ENCODE peak calls at places on chromosomes 1 and 21, in six cellular contexts. L is activated CD4-positive, alpha-beta T cell treated with anti-CD3 and anti-CD28 coated beads for 1 hour; M is left ventricle myocardium inferior; T is activated T-cell treated with anti-CD3 and anti-CD28 coated beads for 4 hours; A is BJ; Z is WTC11. C is an unnamed sample.

GRCh38 chr1:205988585-205988995 is 14.6 kb downstream of the RAB7B start:
- DNase-seq in L (no peak), M (no peak), T (no peak), A (no peak), Z (no peak), C (no peak)

GRCh38 chr1:204475651-204476432 is 18.8 kb downstream of the PIK3C2B start:
- DNase-seq in L (no peak), M (no peak), T (no peak), A (no peak), Z (no peak), C (no peak)

GRCh38 chr21:36135391-36136094 is 664 bp downstream of the CBR3 start:
- DNase-seq in L (peak), M (peak), T (peak), A (peak), Z (peak), C (peak)

GRCh38 chr21:31887596-31887920 is 14.7 kb downstream of the HUNK start:
- DNase-seq in L (no peak), M (peak), T (no peak), A (no peak), Z (no peak), C (no peak)

GRCh38 chr1:184860985-184861754 is 106.5 kb upstream of the EDEM3 start:
- DNase-seq in L (no peak), M (no peak), T (no peak), A (no peak), Z (no peak), C (no peak)

GRCh38 chr1:80656628-80657019 is 1144.1 kb upstream of the ADGRL2 start:
- DNase-seq in L (no peak), M (no peak), T (no peak), A (no peak), Z (no peak), C (no peak)

GRCh38 chr1:114216431-114217173 is 62.9 kb upstream of the SYT6 start:
- DNase-seq in L (no peak), M (no peak), T (no peak), A (no peak), Z (no peak), C (no peak)

GRCh38 chr1:35737111-35737510 is 18.4 kb upstream of the C1orf216 start:
- DNase-seq in L (no peak), M (no peak), T (no peak), A (no peak), Z (no peak), C (no peak)

GRCh38 chr21:44552681-44553080 is 1.4 kb upstream of the KRTAP10-2 start:
- DNase-seq in L (no peak), M (no peak), T (no peak), A (no peak), Z (no peak), C (no peak)

GRCh38 chr1:181469829-181470228 is 13.5 kb upstream of the CACNA1E start:
- DNase-seq in L (no peak), M (no peak), T (no peak), A (peak), Z (no peak), C (no peak)

GRCh38 chr21:38769253-38769780 is 36.4 kb upstream of the ETS2 start:
- DNase-seq in L (no peak), M (no peak), T (no peak), A (no peak), Z (no peak), C (peak)

GRCh38 chr1:206579747-206580437 is 32.4 kb downstream of the EIF2D start:
- DNase-seq in L (peak), M (peak), T (peak), A (no peak), Z (no peak), C (no peak)

GRCh38 chr1:79353224-79353623 is 346.7 kb upstream of the ADGRL4 start:
- DNase-seq in L (no peak), M (no peak), T (no peak), A (no peak), Z (no peak), C (peak)

GRCh38 chr1:231226161-231226560 is 14.9 kb upstream of the GNPAT start:
- DNase-seq in L (no peak), M (no peak), T (no peak), A (no peak), Z (no peak), C (no peak)

GRCh38 chr1:58928514-58928913 is 144.7 kb upstream of the JUN start:
- DNase-seq in L (no peak), M (no peak), T (no peak), A (no peak), Z (no peak), C (no peak)

GRCh38 chr1:177825276-177825903 is 144.5 kb downstream of the SEC16B start:
- DNase-seq in L (no peak), M (no peak), T (no peak), A (no peak), Z (no peak), C (no peak)

GRCh38 chr1:203175237-203176181 is at the start of gene MYBPH:
- DNase-seq in L (no peak), M (peak), T (no peak), A (no peak), Z (no peak), C (no peak)

GRCh38 chr1:112054504-112054903 is 65.0 kb upstream of the KCND3 start:
- DNase-seq in L (no peak), M (no peak), T (no peak), A (no peak), Z (no peak), C (no peak)

GRCh38 chr1:230231739-230232075 is 164.7 kb downstream of the GALNT2 start:
- DNase-seq in L (no peak), M (peak), T (no peak), A (no peak), Z (no peak), C (no peak)

GRCh38 chr1:228306275-228307217 is 98.7 kb downstream of the OBSCN start:
- DNase-seq in L (no peak), M (no peak), T (no peak), A (no peak), Z (no peak), C (no peak)

GRCh38 chr1:87642581-87643129 is 314.0 kb downstream of the LMO4 start:
- DNase-seq in L (no peak), M (no peak), T (no peak), A (no peak), Z (no peak), C (peak)

GRCh38 chr1:24870551-24871195 is 59.4 kb downstream of the RUNX3 start:
- DNase-seq in L (no peak), M (no peak), T (no peak), A (no peak), Z (no peak), C (no peak)

GRCh38 chr1:85449356-85449755 is 15.6 kb downstream of the DDAH1 start:
- DNase-seq in L (no peak), M (no peak), T (no peak), A (no peak), Z (no peak), C (no peak)

GRCh38 chr1:11629184-11629583 is 25.0 kb downstream of the FBXO2 start:
- DNase-seq in L (no peak), M (no peak), T (no peak), A (no peak), Z (no peak), C (no peak)

GRCh38 chr21:40625991-40626390 is 221.0 kb downstream of the DSCAM start:
- DNase-seq in L (no peak), M (no peak), T (no peak), A (no peak), Z (no peak), C (no peak)

GRCh38 chr1:110508038-110508437 is 10.9 kb downstream of the KCNA10 start:
- DNase-seq in L (no peak), M (peak), T (no peak), A (no peak), Z (peak), C (peak)

GRCh38 chr1:187185389-187185788 is 356.6 kb downstream of the PLA2G4A start:
- DNase-seq in L (no peak), M (no peak), T (no peak), A (no peak), Z (no peak), C (no peak)

GRCh38 chr21:42525228-42525604 is 11.6 kb downstream of the SLC37A1 start:
- DNase-seq in L (no peak), M (no peak), T (no peak), A (no peak), Z (no peak), C (peak)